ENCODE peak calls at places on chromosomes 7 and 10, in five cellular contexts. K is PC-3, J is A549, C is Karpas-422, S is left ventricle myocardium inferior. H is an unnamed sample. For H3K4me1, the result is how much of the 10 kb centered on the place peaks cover.

GRCh38 chr7:55265836-55266235 is 99.3 kb upstream of the LANCL2 start:
- DNase-seq in C (no peak), K (no peak), J (no peak), S (no peak), H (no peak)

GRCh38 chr10:56583316-56583715 is 222.3 kb upstream of the ZWINT start:
- DNase-seq in S (no peak), K (no peak), C (no peak), J (no peak), H (no peak)

GRCh38 chr7:129169171-129169643 is 19.2 kb upstream of the SMO start:
- DNase-seq in K (no peak), C (peak), J (no peak), S (peak), H (no peak)

GRCh38 chr10:57472823-57473619 is 794.7 kb downstream of the IPMK start:
- DNase-seq in S (no peak), K (no peak), J (no peak), C (no peak), H (no peak)

GRCh38 chr7:50190772-50191171 is 97.7 kb upstream of the ZPBP start:
- DNase-seq in J (no peak), C (no peak), S (no peak), K (no peak), H (no peak)

GRCh38 chr10:71623098-71623985 is 96.2 kb downstream of the C10orf105 start:
- DNase-seq in C (peak), K (peak), J (peak), S (no peak), H (no peak)

GRCh38 chr7:14761506-14762296 is 140.8 kb downstream of the DGKB start:
- DNase-seq in J (no peak), S (peak), C (no peak), K (peak), H (no peak)

GRCh38 chr7:19146699-19147098 is 1.5 kb upstream of the FERD3L start:
- DNase-seq in J (no peak), K (peak), C (peak), S (no peak), H (no peak)

GRCh38 chr10:49163741-49164140 is 24.4 kb downstream of the TMEM273 start:
- DNase-seq in J (no peak), K (no peak), C (no peak), S (no peak), H (no peak)

GRCh38 chr7:51732066-51732465 is 415.5 kb upstream of the COBL start:
- DNase-seq in C (no peak), S (no peak), J (no peak), K (no peak), H (no peak)

GRCh38 chr7:132614428-132615076 is 38.3 kb upstream of the PLXNA4 start:
- DNase-seq in K (no peak), C (no peak), S (peak), J (no peak), H (no peak)

GRCh38 chr7:1610678-1611302 is 41.0 kb upstream of the PSMG3 start:
- DNase-seq in C (no peak), J (no peak), K (no peak), S (no peak), H (no peak)

GRCh38 chr7:48052748-48053147 is 17.4 kb downstream of the C7orf57 start:
- DNase-seq in K (peak), C (no peak), J (no peak), S (no peak), H (no peak)

GRCh38 chr10:69636626-69637550 is 6.8 kb downstream of the FAM241B start:
- DNase-seq in J (peak), K (peak), S (no peak), C (peak), H (no peak)

GRCh38 chr7:92116949-92117348 is 17.3 kb downstream of the CYP51A1 start:
- DNase-seq in C (no peak), K (no peak), S (no peak), J (no peak), H (no peak)

GRCh38 chr10:124918906-124919305 is 23.0 kb upstream of the ZRANB1 start:
- DNase-seq in J (no peak), C (peak), K (no peak), S (no peak), H (no peak)

GRCh38 chr10:1056326-1057105 is at the start of gene WDR37:
- DNase-seq in C (peak), S (peak), K (peak), J (peak), H (peak)
- H3K4me1 ChIP-seq in C (under half), S (half or more), K (under half), J (under half), H (under half)

DNA sequence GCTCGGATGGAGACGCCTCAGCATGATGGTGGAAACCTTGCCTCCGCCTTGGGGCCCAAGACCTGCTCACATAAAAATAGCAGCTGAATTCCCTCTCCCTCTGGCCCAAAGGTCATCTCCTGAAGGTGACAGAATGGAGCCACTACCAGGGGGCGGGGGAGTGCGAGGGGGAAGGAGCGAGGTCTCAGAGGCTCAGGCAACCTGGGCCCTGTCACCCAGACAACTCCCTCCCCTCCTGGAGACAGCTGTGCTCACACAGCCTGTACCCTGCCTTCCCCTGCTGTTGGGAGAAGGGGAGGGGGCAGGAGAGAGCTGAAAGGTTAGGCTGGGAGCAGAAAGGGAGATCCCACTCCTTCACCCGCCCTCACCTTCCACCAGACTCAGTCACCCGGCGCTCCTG is 173.0 kb upstream of the RHEB start:
- DNase-seq in J (no peak), C (no peak), K (no peak), S (peak), H (no peak)
- H3K4me1 ChIP-seq in J (half or more), C (under half), K (under half), S (half or more), H (under half)

GRCh38 chr10:21712975-21713374 is 178.9 kb downstream of the MLLT10 start:
- DNase-seq in S (no peak), K (no peak), C (no peak), J (no peak), H (no peak)

GRCh38 chr10:21705828-21706176 is 171.8 kb downstream of the MLLT10 start:
- DNase-seq in C (no peak), S (no peak), J (no peak), K (no peak), H (no peak)

GRCh38 chr10:21705142-21705827 is 171.3 kb downstream of the MLLT10 start:
- DNase-seq in C (no peak), J (no peak), K (no peak), S (no peak), H (no peak)

GRCh38 chr10:21702633-21703111 is 168.6 kb downstream of the MLLT10 start:
- DNase-seq in K (no peak), J (no peak), S (no peak), C (no peak), H (no peak)

GRCh38 chr10:21707498-21707897 is 173.5 kb downstream of the MLLT10 start:
- DNase-seq in S (no peak), C (no peak), J (no peak), K (no peak), H (no peak)
- H3K4me1 ChIP-seq in S (under half), C (under half), J (under half), K (under half), H (under half)

GRCh38 chr10:34701194-34701593 is 113.9 kb downstream of the PARD3 start:
- DNase-seq in J (no peak), K (no peak), S (no peak), C (no peak), H (no peak)
- H3K4me1 ChIP-seq in J (half or more), K (half or more), S (half or more), C (under half), H (under half)

GRCh38 chr10:133337079-133337725 is 506 bp upstream of the CALY start:
- DNase-seq in S (no peak), C (no peak), K (no peak), J (no peak), H (no peak)
- H3K4me1 ChIP-seq in S (under half), C (under half), K (under half), J (under half), H (under half)

GRCh38 chr10:59363446-59363958 is 1.2 kb upstream of the FAM13C start:
- DNase-seq in K (no peak), C (no peak), S (no peak), J (no peak), H (no peak)
- H3K4me1 ChIP-seq in K (under half), C (under half), S (half or more), J (under half), H (under half)

GRCh38 chr10:24334279-24334922 is 125.5 kb downstream of the KIAA1217 start:
- DNase-seq in K (no peak), C (no peak), J (no peak), S (no peak), H (no peak)
- H3K4me1 ChIP-seq in K (under half), C (under half), J (under half), S (half or more), H (under half)

GRCh38 chr7:101124376-101125056 is 2.4 kb upstream of the SERPINE1 start:
- DNase-seq in J (peak), K (peak), S (no peak), C (no peak), H (no peak)

GRCh38 chr7:101128040-101128834 is 1.3 kb downstream of the SERPINE1 start:
- DNase-seq in S (no peak), J (no peak), C (no peak), K (peak), H (no peak)

GRCh38 chr7:101127460-101128039 is 646 bp downstream of the SERPINE1 start:
- DNase-seq in J (no peak), C (no peak), S (no peak), K (no peak), H (no peak)

GRCh38 chr7:101126651-101127459 is at the start of gene SERPINE1:
- DNase-seq in K (peak), S (peak), J (peak), C (peak), H (peak)

GRCh38 chr7:101125989-101126650 is 784 bp upstream of the SERPINE1 start:
- DNase-seq in J (peak), S (peak), K (no peak), C (no peak), H (no peak)
- H3K4me1 ChIP-seq in J (half or more), S (half or more), K (under half), C (under half), H (under half)

GRCh38 chr7:23524473-23524872 is 7.3 kb downstream of the TRA2A start:
- DNase-seq in S (no peak), K (no peak), C (peak), J (no peak), H (no peak)
- H3K4me1 ChIP-seq in S (half or more), K (under half), C (under half), J (under half), H (under half)